ENCODE peak calls at places on chromosomes 5 and 9, in seven cellular contexts. A is HCT116, P is GM23338, M is endothelial cell of umbilical vein, O is K562, X is H1, R is HepG2. F is an unnamed sample.
A peak's percentile ranks its signal among the peaks of the same experiment; 100 is the strongest.

GRCh38 chr5:61966991-61967390 is 339.0 kb upstream of the KIF2A start:
- DNase-seq in O (no peak), R (no peak), A (no peak), M (no peak), P (peak; percentile 3), X (no peak), F (no peak)

GRCh38 chr5:15885156-15885555 is 294.4 kb downstream of the MARCHF11 start:
- DNase-seq in R (no peak), X (no peak), O (no peak), P (no peak), M (no peak), A (no peak), F (no peak)

GRCh38 chr5:19676895-19677294 is 311.1 kb downstream of the CDH18 start:
- DNase-seq in P (no peak), R (no peak), M (no peak), A (no peak), O (no peak), X (no peak), F (no peak)

GRCh38 chr9:117546894-117547293 is 132.0 kb upstream of the ASTN2 start:
- DNase-seq in X (no peak), P (peak; percentile 17), M (peak; percentile 13), O (no peak), A (no peak), R (no peak), F (no peak)

GRCh38 chr5:179168636-179169035 is 108.5 kb downstream of the ZNF354C start:
- DNase-seq in A (no peak), X (no peak), R (no peak), O (no peak), M (no peak), P (no peak), F (no peak)

GRCh38 chr9:88816141-88816540 is 175.1 kb upstream of the S1PR3 start:
- DNase-seq in O (no peak), P (no peak), R (no peak), A (no peak), M (no peak), X (no peak), F (no peak)

GRCh38 chr5:59587489-59588337 is 305.8 kb downstream of the PDE4D start:
- DNase-seq in A (no peak), O (no peak), M (peak; percentile 55), P (peak; percentile 88), X (peak; percentile 70), R (no peak), F (no peak)

GRCh38 chr9:2242778-2243395 is 227.7 kb downstream of the SMARCA2 start:
- DNase-seq in A (no peak), M (peak; percentile 6), X (no peak), P (peak; percentile 48), R (no peak), O (no peak), F (no peak)

GRCh38 chr9:106927916-106928315 is 65.0 kb downstream of the ZNF462 start:
- DNase-seq in P (no peak), X (no peak), O (no peak), R (no peak), M (no peak), A (no peak), F (no peak)

GRCh38 chr9:95425910-95426551 is 90.7 kb downstream of the PTCH1 start:
- DNase-seq in A (no peak), R (peak; percentile 21), O (peak; percentile 32), X (no peak), M (no peak), P (no peak), F (no peak)

GRCh38 chr5:137679910-137680309 is 56.0 kb downstream of the KLHL3 start:
- DNase-seq in O (no peak), M (peak; percentile 22), P (no peak), X (no peak), R (no peak), A (no peak), F (no peak)

GRCh38 chr9:121348321-121348720 is 21.7 kb downstream of the STOM start:
- DNase-seq in A (no peak), P (no peak), O (no peak), R (no peak), M (no peak), X (no peak), F (no peak)

GRCh38 chr5:7764452-7764851 is 86.5 kb downstream of the CFAP90 start:
- DNase-seq in M (no peak), R (no peak), X (no peak), A (no peak), P (no peak), O (no peak), F (no peak)

GRCh38 chr5:149156435-149157083 is 15.3 kb downstream of the ABLIM3 start:
- DNase-seq in P (no peak), O (no peak), X (no peak), A (no peak), R (no peak), M (no peak), F (no peak)

GRCh38 chr9:110623462-110624025 is 44.0 kb upstream of the SVEP1 start:
- DNase-seq in M (peak; percentile 75), A (peak; percentile 66), X (no peak), O (peak; percentile 16), P (peak; percentile 79), R (peak; percentile 55), F (no peak)

GRCh38 chr5:7372399-7372798 is 23.5 kb upstream of the ADCY2 start:
- DNase-seq in P (no peak), M (no peak), O (no peak), R (no peak), X (no peak), A (no peak), F (no peak)

GRCh38 chr9:108184941-108185340 is 670.8 kb downstream of the ACTL7B start:
- DNase-seq in P (no peak), O (no peak), A (no peak), M (peak; percentile 40), X (no peak), R (no peak), F (no peak)

GRCh38 chr5:132430736-132431135 is 59.8 kb downstream of the IRF1 start:
- DNase-seq in X (no peak), A (no peak), P (no peak), O (no peak), R (no peak), M (no peak), F (no peak)

GRCh38 chr5:82332889-82333619 is 54.9 kb upstream of the RPS23 start:
- DNase-seq in R (no peak), P (no peak), M (no peak), O (no peak), X (no peak), A (no peak), F (no peak)

GRCh38 chr5:64201986-64202385 is 36.3 kb downstream of the RNF180 start:
- DNase-seq in P (no peak), A (no peak), X (no peak), R (no peak), O (no peak), M (no peak), F (no peak)

GRCh38 chr5:146345240-146345577 is 6.6 kb downstream of the POU4F3 start:
- DNase-seq in O (no peak), P (no peak), A (no peak), R (no peak), M (no peak), X (no peak), F (no peak)
- TF ChIP-seq EZH2 in O (no peak), P (peak; percentile 97), A (no peak), R (no peak), M (peak; percentile 94), X (no peak), F (no peak)

DNA sequence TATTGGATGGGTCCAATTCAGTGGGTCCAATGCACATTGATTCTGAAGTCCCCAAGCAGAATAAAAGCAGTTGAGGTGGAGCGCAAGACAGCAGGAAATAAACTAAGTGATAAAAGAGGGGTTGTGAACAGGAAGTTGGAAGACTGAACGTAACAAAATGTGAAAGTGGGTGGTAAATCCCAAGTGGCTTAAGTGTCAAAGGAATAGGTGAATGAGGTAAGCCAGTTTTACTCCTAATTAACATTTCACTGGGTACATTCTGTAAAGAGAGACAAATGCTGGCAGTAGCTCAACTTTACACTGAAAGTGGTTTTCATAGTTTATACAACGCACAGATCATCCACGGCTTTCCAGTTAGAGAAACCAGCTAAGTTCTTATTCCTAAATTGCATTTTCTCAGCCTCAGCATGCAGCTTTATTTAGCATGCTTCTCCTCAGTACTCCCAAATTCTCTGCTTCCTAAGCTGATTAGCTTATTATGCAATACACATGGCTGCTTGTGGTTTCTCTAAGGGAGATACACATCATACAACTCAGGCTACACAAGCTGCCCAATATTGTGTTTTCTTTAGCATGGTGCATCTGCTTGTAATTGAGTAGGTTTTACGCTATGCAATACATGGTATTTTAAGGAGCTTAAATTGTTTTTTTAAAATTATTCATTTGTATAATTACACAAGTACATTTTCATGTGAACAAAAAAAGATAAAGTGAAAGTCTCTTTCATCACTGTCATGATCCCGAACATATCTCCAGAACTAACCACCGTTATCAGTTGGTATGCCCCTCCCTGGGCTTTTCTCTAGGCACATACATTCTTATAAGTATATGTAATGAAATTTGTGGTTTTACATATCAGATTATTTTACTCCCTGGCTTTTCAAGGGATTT is 34.2 kb upstream of the HSD17B4 start:
- DNase-seq in R (no peak), P (no peak), M (no peak), A (no peak), O (no peak), X (no peak), F (peak; percentile 90)
- TF ChIP-seq POLR2AphosphoS5 in R (no peak), P (no peak), M (no peak), A (no peak), O (peak; percentile 80), X (peak; percentile 51), F (peak; percentile 26)

GRCh38 chr9:132334364-132334763 is 20.4 kb downstream of the SETX start:
- DNase-seq in M (no peak), P (no peak), O (no peak), A (no peak), X (no peak), R (no peak), F (no peak)
- TF ChIP-seq EZH2 in M (no peak), P (no peak), O (no peak), A (no peak), X (no peak), R (no peak), F (no peak)

DNA sequence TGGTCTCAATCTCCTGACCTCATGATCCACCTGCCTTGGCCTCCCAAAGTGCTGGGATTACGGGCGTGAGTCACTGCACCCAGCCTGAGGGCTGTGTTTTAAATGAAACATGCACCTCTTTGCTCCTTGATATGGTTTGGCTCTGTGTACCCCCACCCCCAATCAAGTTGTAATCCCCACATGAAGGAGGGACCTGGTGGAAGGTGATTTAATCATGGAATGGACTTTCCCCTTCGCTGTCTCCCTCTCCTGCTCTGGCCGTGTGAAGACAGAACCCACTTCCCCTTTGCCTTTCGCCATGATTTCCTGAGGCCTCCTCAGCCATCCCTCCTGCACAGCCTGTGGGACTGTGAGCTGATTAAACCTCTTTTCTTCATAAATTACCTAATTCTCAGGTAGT is 12.5 kb upstream of the NOTCH1 start:
- DNase-seq in A (no peak), P (no peak), M (no peak), X (no peak), R (no peak), O (no peak), F (no peak)
- TF ChIP-seq POLR2AphosphoS5 in A (no peak), P (no peak), M (no peak), X (no peak), R (no peak), O (no peak), F (no peak)

GRCh38 chr9:137161558-137162483 is 8.0 kb downstream of the LRRC26 start:
- DNase-seq in M (no peak), X (no peak), R (no peak), O (peak; percentile 83), P (peak; percentile 73), A (peak; percentile 36), F (no peak)
- TF ChIP-seq EZH2 in M (no peak), X (no peak), R (no peak), O (no peak), P (no peak), A (no peak), F (no peak)

GRCh38 chr9:79976501-79977444 is 405.0 kb downstream of the TLE4 start:
- DNase-seq in P (no peak), M (no peak), X (no peak), R (no peak), O (no peak), A (no peak), F (no peak)
- TF ChIP-seq POLR2AphosphoS5 in P (no peak), M (no peak), X (no peak), R (no peak), O (no peak), A (no peak), F (no peak)